ENCODE peak calls at places on chromosomes 13 and 19, in four cellular contexts. D is AG08396; Z is stimulated activated CD4-positive, alpha-beta T cell treated with anti-CD3 and anti-CD28 coated beads, Interleukin-2, amount 100 ng/mL, for 48 hours; Y is NCI-H1417. Q is an unnamed sample.

GRCh38 chr19:3357362-3357730 is 9.0 kb upstream of the NFIC start:
- DNase-seq in Y (no peak), D (no peak), Z (no peak), Q (peak)

GRCh38 chr13:66128692-66129269 is 1101.4 kb downstream of the PCDH9 start:
- DNase-seq in Z (no peak), Y (no peak), D (no peak), Q (no peak)

GRCh38 chr13:62129000-62129551 is 713.4 kb upstream of the PCDH20 start:
- DNase-seq in Y (no peak), Z (no peak), D (no peak), Q (no peak)

GRCh38 chr13:83880275-83881027 is 1.8 kb downstream of the SLITRK1 start:
- DNase-seq in D (no peak), Z (no peak), Y (no peak), Q (no peak)

GRCh38 chr19:4083677-4084546 is 17.2 kb upstream of the ZBTB7A start:
- DNase-seq in Y (no peak), D (no peak), Z (no peak), Q (peak)

GRCh38 chr19:29211562-29212416 is 1.2 kb downstream of the UQCRFS1 start:
- DNase-seq in Y (no peak), Z (no peak), D (peak), Q (no peak)

GRCh38 chr19:54317108-54317964 is 4.4 kb upstream of the LILRA5 start:
- DNase-seq in Z (no peak), D (no peak), Y (no peak), Q (no peak)

GRCh38 chr13:97932006-97932405 is 21.5 kb upstream of the IPO5 start:
- DNase-seq in Z (no peak), Y (no peak), D (no peak), Q (no peak)

GRCh38 chr19:18332917-18333530 is 7.4 kb upstream of the PGPEP1 start:
- DNase-seq in Y (no peak), D (no peak), Z (no peak), Q (no peak)

GRCh38 chr19:366205-366783 is 21.7 kb upstream of the MIER2 start:
- DNase-seq in Z (no peak), Y (no peak), D (no peak), Q (no peak)

GRCh38 chr19:57665261-57665806 is 3.4 kb upstream of the ZSCAN4 start:
- DNase-seq in D (no peak), Z (no peak), Y (no peak), Q (no peak)

GRCh38 chr19:40666803-40667438 is 23.5 kb downstream of the NUMBL start:
- DNase-seq in D (no peak), Z (no peak), Y (no peak), Q (peak)

GRCh38 chr19:55257461-55258411 is 1.1 kb downstream of the PPP6R1 start:
- DNase-seq in Y (peak), Z (no peak), D (peak), Q (peak)

GRCh38 chr19:18153555-18154134 is 682 bp downstream of the PIK3R2 start:
- DNase-seq in Y (peak), D (peak), Z (no peak), Q (peak)

GRCh38 chr19:28218728-28219127 is 994.2 kb downstream of the UQCRFS1 start:
- DNase-seq in Y (no peak), Z (no peak), D (no peak), Q (no peak)

GRCh38 chr13:78602561-78603239 is 652 bp downstream of the POU4F1 start:
- DNase-seq in Z (no peak), D (peak), Y (peak), Q (peak)

GRCh38 chr13:32022292-32022691 is 9.3 kb upstream of the FRY start:
- DNase-seq in Z (no peak), D (no peak), Y (no peak), Q (no peak)